ENCODE peak calls at places on chromosomes 11 and 22, in four cellular contexts. B is AG04450, K is cardiac muscle cell, V is adrenal gland. Z is an unnamed sample.
A peak's percentile ranks its signal among the peaks of the same experiment; 100 is the strongest.

GRCh38 chr11:129249351-129249750 is 57.2 kb upstream of the ARHGAP32 start:
- DNase-seq in B (peak; percentile 44), K (no peak), V (no peak), Z (no peak)

GRCh38 chr11:64444838-64445441 is 86.0 kb downstream of the RPS6KA4 start:
- DNase-seq in K (no peak), V (no peak), B (no peak), Z (no peak)

GRCh38 chr11:130436171-130436570 is 7.8 kb upstream of the ADAMTS8 start:
- DNase-seq in K (no peak), V (no peak), B (no peak), Z (no peak)

GRCh38 chr11:82718307-82718706 is 15.4 kb downstream of the FAM181B start:
- DNase-seq in B (peak; percentile 20), V (peak; percentile 26), K (peak; percentile 70), Z (no peak)

GRCh38 chr11:120229451-120230424 is 10.2 kb upstream of the POU2F3 start:
- DNase-seq in B (no peak), K (peak; percentile 34), V (no peak), Z (no peak)

GRCh38 chr11:37786214-37786755 is 1188.2 kb upstream of the RAG2 start:
- DNase-seq in V (no peak), K (no peak), B (peak; percentile 2), Z (no peak)

GRCh38 chr11:128548655-128549255 is 38.6 kb downstream of the ETS1 start:
- DNase-seq in V (peak; percentile 47), K (peak; percentile 44), B (no peak), Z (peak; percentile 88)

GRCh38 chr22:42190274-42190673 is 59.7 kb upstream of the CYP2D6 start:
- DNase-seq in B (no peak), K (no peak), V (peak; percentile 46), Z (no peak)

GRCh38 chr11:116651098-116651756 is 121.6 kb downstream of the BUD13 start:
- DNase-seq in V (no peak), B (no peak), K (no peak), Z (no peak)

GRCh38 chr11:86484164-86484794 is 109.6 kb downstream of the CCDC81 start:
- DNase-seq in V (peak; percentile 66), B (peak; percentile 96), K (no peak), Z (peak; percentile 72)

GRCh38 chr11:34148504-34149165 is 43.2 kb downstream of the NAT10 start:
- DNase-seq in B (no peak), K (no peak), V (no peak), Z (no peak)
- H3K27ac ChIP-seq in B (no peak overlapping the region), K (peak overlapping the region; percentile 65), V (no peak overlapping the region), Z (no peak overlapping the region)

GRCh38 chr22:45946805-45947600 is 30.0 kb downstream of the WNT7B start:
- DNase-seq in B (no peak), V (no peak), K (no peak), Z (no peak)
- H3K27ac ChIP-seq in B (no peak overlapping the region), V (no peak overlapping the region), K (no peak overlapping the region), Z (no peak overlapping the region)

DNA sequence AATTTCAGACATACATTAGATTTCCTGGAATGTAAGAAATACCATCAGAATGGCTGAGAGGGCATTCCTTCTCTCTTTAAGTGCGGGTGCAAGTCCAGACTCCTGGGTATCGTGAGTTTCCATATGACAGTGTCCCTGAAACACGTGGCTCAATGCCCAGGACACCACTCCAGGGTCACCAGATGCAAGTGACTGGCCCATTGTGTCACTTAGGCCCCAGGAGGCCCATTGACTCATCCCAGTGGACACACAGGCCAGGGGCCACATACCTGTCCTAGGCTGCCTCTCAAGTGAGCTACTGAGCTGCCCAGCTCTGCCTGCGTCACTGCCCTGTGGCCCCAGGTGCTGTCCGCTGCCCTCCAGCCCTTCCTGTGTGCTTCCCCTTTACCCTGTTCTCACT is 18.5 kb downstream of the FBLN1 start:
- DNase-seq in V (peak; percentile 32), K (no peak), B (no peak), Z (no peak)
- H3K27ac ChIP-seq in V (peak overlapping the region; percentile 29), K (no peak overlapping the region), B (no peak overlapping the region), Z (no peak overlapping the region)

DNA sequence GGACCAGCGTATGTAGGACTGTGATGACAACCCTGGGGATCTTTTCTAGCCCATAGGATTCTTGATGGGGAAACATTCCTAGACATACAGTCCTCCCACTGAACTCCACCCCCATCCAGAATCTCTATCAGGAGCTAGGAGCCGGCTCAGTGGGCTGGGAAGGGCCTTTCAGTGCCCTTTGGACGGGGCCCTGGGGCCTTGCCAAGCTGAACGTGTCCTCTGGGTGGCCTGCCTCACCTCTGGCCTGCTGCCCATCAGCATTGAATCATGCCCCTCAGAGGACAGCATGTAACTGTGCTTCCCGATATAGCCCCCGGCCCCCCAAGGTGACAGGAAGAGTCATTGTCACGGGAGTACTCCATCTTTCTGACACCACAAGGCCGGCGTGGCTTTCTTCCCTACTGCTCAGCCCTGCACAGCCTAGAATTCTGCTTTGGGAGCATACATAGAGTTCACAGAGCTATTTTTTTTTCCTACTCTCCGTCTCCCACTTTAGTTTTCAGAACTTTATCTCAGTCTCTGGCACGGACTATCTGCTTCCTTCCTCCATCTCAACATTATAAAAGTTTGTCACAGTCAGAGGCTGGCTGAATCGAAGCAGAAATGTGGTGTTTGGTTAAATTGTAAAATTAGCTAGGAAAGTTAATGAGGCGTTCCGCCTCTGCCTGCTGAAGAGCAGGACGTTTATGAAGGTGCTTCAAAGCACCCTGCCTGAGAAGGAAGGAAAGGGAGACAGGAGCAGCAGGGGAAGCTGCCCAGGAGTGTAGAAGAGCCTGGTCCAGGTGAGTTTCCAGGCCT is 111.9 kb downstream of the ZBTB16 start:
- DNase-seq in K (peak; percentile 58), B (no peak), V (peak; percentile 100), Z (peak; percentile 98)
- H3K27ac ChIP-seq in K (peak overlapping the region; percentile 78), B (no peak overlapping the region), V (peak overlapping the region; percentile 98), Z (peak overlapping the region; percentile 100)

GRCh38 chr11:23127706-23128105 is 267.4 kb upstream of the CCDC179 start:
- DNase-seq in K (no peak), V (no peak), B (no peak), Z (no peak)

GRCh38 chr11:23124996-23125395 is 264.7 kb upstream of the CCDC179 start:
- DNase-seq in B (no peak), K (no peak), V (no peak), Z (no peak)

GRCh38 chr11:23124249-23124648 is 264.0 kb upstream of the CCDC179 start:
- DNase-seq in V (no peak), K (no peak), B (no peak), Z (no peak)

GRCh38 chr11:23123766-23124165 is 263.5 kb upstream of the CCDC179 start:
- DNase-seq in K (no peak), V (peak; percentile 58), B (no peak), Z (no peak)
- H3K27ac ChIP-seq in K (no peak overlapping the region), V (no peak overlapping the region), B (no peak overlapping the region), Z (no peak overlapping the region)

GRCh38 chr11:31106963-31107576 is 262.5 kb downstream of the DCDC1 start:
- DNase-seq in V (peak; percentile 15), B (no peak), K (peak; percentile 80), Z (peak; percentile 78)
- H3K27ac ChIP-seq in V (no peak overlapping the region), B (no peak overlapping the region), K (no peak overlapping the region), Z (no peak overlapping the region)

DNA sequence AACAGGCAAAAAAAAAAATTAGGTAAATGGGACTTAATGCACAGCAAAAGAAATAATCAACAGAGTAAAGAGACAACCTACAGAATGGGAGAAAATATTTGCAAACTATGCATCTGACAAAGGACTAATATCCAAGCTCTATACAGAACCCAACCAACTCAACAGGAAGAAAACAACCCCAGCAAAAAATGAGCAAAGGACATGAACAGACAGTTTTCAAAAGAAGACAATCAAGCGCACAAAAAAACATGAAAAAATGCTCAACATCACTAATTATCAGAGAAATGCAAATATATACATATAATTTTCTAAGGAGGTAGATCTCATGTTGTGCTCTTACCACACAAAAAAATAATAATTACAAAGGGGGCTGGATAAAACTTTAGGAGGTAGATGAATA is 36.5 kb upstream of the USP47 start:
- DNase-seq in K (no peak), B (no peak), V (no peak), Z (no peak)
- H3K27ac ChIP-seq in K (no peak overlapping the region), B (no peak overlapping the region), V (no peak overlapping the region), Z (no peak overlapping the region)

DNA sequence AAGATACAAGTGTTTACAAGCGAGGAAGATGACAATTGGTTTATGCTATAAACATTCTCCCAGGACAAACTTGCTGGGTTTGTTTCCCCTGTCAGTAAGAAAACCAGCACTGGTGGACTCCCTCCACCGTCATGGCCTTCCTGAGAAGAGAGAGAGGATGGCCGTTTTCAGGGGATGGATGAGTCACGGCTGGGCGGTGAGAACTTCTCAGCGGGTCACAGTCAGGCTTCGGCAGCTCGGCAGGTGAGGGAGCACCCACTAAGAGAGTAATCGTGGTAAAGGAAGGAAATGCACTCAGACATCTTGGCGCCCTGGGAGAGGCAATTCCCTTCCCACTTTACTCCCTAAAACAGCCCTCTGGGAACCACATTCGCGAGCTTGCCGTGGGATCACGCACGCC is 83.9 kb downstream of the NCAM1 start:
- DNase-seq in V (no peak), K (no peak), B (no peak), Z (no peak)
- H3K27ac ChIP-seq in V (no peak overlapping the region), K (no peak overlapping the region), B (no peak overlapping the region), Z (no peak overlapping the region)

GRCh38 chr22:31625257-31625640 is 36.8 kb downstream of the PISD start:
- DNase-seq in V (no peak), K (no peak), B (no peak), Z (no peak)

GRCh38 chr22:31622980-31623379 is 39.0 kb downstream of the PISD start:
- DNase-seq in K (no peak), V (no peak), B (no peak), Z (no peak)

GRCh38 chr22:31621507-31622160 is 40.4 kb downstream of the PISD start:
- DNase-seq in V (no peak), K (no peak), B (no peak), Z (no peak)

GRCh38 chr22:31625661-31626426 is 36.2 kb downstream of the PISD start:
- DNase-seq in B (no peak), K (peak; percentile 45), V (peak; percentile 70), Z (peak; percentile 79)

DNA sequence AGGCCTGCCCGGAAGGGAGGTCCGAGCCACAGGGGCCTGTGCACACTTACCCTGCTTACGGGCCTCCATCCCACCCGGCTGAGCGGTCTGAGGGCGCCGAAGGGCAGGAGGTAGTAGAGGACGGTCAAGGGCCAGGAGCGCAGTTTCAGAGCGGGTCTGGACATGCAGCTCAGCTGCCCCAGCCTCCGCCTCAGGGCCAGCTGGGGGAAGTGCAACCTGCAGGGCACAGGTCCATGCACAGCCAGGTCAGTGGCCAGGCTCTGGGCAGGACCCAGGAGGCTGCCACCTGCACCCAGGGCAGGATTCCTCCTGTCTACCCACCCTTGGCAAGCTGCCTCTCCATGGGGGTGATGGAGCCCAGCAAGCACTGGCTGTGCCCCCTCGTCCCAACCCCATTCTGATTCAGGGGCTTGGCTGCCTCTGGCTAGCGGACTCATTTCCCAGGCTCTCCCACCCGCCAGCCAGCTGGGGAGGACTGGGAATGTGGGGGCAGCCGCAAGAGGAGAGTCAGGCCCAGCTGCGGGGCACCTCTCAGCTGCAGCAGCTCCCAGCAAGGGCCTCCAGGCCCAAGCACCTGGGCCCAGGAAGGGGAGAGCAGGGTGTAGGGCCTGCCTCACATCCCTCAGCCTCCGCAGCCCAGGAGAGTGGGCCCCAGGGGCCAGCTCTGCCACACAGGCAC is 38.2 kb downstream of the PISD start:
- DNase-seq in V (no peak), K (no peak), B (no peak), Z (no peak)
- H3K27ac ChIP-seq in V (peak overlapping the region; percentile 95), K (no peak overlapping the region), B (no peak overlapping the region), Z (no peak overlapping the region)